ENCODE peak calls at places on chromosomes 2 and 18, in six cellular contexts. One of them, this sample, is unnamed. For H3K27me3 and H3K36me3, the result is how much of the 10 kb centered on the place peaks cover.

GRCh38 chr2:57962861-57963260 is 83.7 kb upstream of the VRK2 start:
- DNase-seq in adrenal gland: no peak
- DNase-seq in H7: no peak
- DNase-seq in aorta: no peak
- DNase-seq in K562: no peak
- DNase-seq in kidney epithelial cell: no peak
- DNase-seq in this sample: no peak

GRCh38 chr2:230941202-230942180 is 16.4 kb upstream of the GPR55 start:
- DNase-seq in adrenal gland: no peak
- DNase-seq in H7: peak
- DNase-seq in aorta: no peak
- DNase-seq in K562: no peak
- DNase-seq in kidney epithelial cell: no peak
- DNase-seq in this sample: no peak

GRCh38 chr2:161988589-161988988 is 85.4 kb downstream of the DPP4 start:
- DNase-seq in adrenal gland: no peak
- DNase-seq in H7: peak
- DNase-seq in aorta: no peak
- DNase-seq in K562: no peak
- DNase-seq in kidney epithelial cell: no peak
- DNase-seq in this sample: no peak

GRCh38 chr2:30605184-30605583 is 158.1 kb downstream of the LCLAT1 start:
- DNase-seq in adrenal gland: no peak
- DNase-seq in H7: no peak
- DNase-seq in aorta: no peak
- DNase-seq in K562: no peak
- DNase-seq in kidney epithelial cell: no peak
- DNase-seq in this sample: no peak

GRCh38 chr2:24360963-24361330 is 611 bp upstream of the ITSN2 start:
- DNase-seq in adrenal gland: peak
- DNase-seq in H7: peak
- DNase-seq in aorta: no peak
- DNase-seq in K562: no peak
- DNase-seq in kidney epithelial cell: no peak
- DNase-seq in this sample: no peak

GRCh38 chr2:19674051-19675002 is 227.5 kb downstream of the TTC32 start:
- DNase-seq in adrenal gland: no peak
- DNase-seq in H7: no peak
- DNase-seq in aorta: no peak
- DNase-seq in K562: no peak
- DNase-seq in kidney epithelial cell: no peak
- DNase-seq in this sample: no peak

GRCh38 chr2:98903064-98903355 is 33.0 kb downstream of the CRACDL start:
- DNase-seq in adrenal gland: no peak
- DNase-seq in H7: no peak
- DNase-seq in aorta: no peak
- DNase-seq in K562: no peak
- DNase-seq in kidney epithelial cell: no peak
- DNase-seq in this sample: no peak

GRCh38 chr2:142234701-142235100 is 103.9 kb upstream of the LRP1B start:
- DNase-seq in adrenal gland: no peak
- DNase-seq in H7: no peak
- DNase-seq in aorta: no peak
- DNase-seq in K562: no peak
- DNase-seq in kidney epithelial cell: no peak
- DNase-seq in this sample: no peak

GRCh38 chr2:219087371-219087770 is 26.6 kb upstream of the IHH start:
- DNase-seq in adrenal gland: no peak
- DNase-seq in H7: no peak
- DNase-seq in aorta: no peak
- DNase-seq in K562: no peak
- DNase-seq in kidney epithelial cell: no peak
- DNase-seq in this sample: no peak

GRCh38 chr2:181106789-181107418 is 126.5 kb downstream of the UBE2E3 start:
- DNase-seq in adrenal gland: no peak
- DNase-seq in H7: no peak
- DNase-seq in aorta: no peak
- DNase-seq in K562: no peak
- DNase-seq in kidney epithelial cell: peak
- DNase-seq in this sample: no peak

GRCh38 chr2:62319061-62319460 is 123.1 kb downstream of the B3GNT2 start:
- DNase-seq in adrenal gland: no peak
- DNase-seq in H7: no peak
- DNase-seq in aorta: no peak
- DNase-seq in K562: no peak
- DNase-seq in kidney epithelial cell: no peak
- DNase-seq in this sample: no peak

GRCh38 chr18:69557246-69557781 is 156.6 kb downstream of the DOK6 start:
- DNase-seq in adrenal gland: no peak
- DNase-seq in H7: peak
- DNase-seq in aorta: no peak
- DNase-seq in K562: no peak
- DNase-seq in kidney epithelial cell: no peak
- DNase-seq in this sample: no peak

GRCh38 chr2:100620481-100620880 is 57.7 kb downstream of the PDCL3 start:
- DNase-seq in adrenal gland: no peak
- DNase-seq in H7: no peak
- DNase-seq in aorta: no peak
- DNase-seq in K562: no peak
- DNase-seq in kidney epithelial cell: no peak
- DNase-seq in this sample: no peak

GRCh38 chr2:146837857-146838256 is 1007.0 kb upstream of the ACVR2A start:
- DNase-seq in adrenal gland: no peak
- DNase-seq in H7: no peak
- DNase-seq in aorta: no peak
- DNase-seq in K562: no peak
- DNase-seq in kidney epithelial cell: peak
- DNase-seq in this sample: no peak

GRCh38 chr2:108449410-108450200 is 599 bp downstream of the GCC2 start:
- DNase-seq in adrenal gland: no peak
- DNase-seq in H7: peak
- DNase-seq in aorta: no peak
- DNase-seq in K562: peak
- DNase-seq in kidney epithelial cell: no peak
- DNase-seq in this sample: peak

GRCh38 chr2:127419112-127419430 is 844 bp downstream of the PROC start:
- DNase-seq in adrenal gland: no peak
- DNase-seq in H7: no peak
- DNase-seq in aorta: no peak
- DNase-seq in K562: no peak
- DNase-seq in kidney epithelial cell: no peak
- DNase-seq in this sample: no peak

GRCh38 chr2:127418300-127419111 is at the start of gene PROC:
- DNase-seq in adrenal gland: no peak
- DNase-seq in H7: no peak
- DNase-seq in aorta: no peak
- DNase-seq in K562: no peak
- DNase-seq in kidney epithelial cell: no peak
- DNase-seq in this sample: no peak

GRCh38 chr2:127421116-127421800 is 3.0 kb downstream of the PROC start:
- DNase-seq in adrenal gland: no peak
- DNase-seq in H7: no peak
- DNase-seq in aorta: no peak
- DNase-seq in K562: no peak
- DNase-seq in kidney epithelial cell: no peak
- DNase-seq in this sample: no peak

GRCh38 chr2:127419448-127420038 is 1.3 kb downstream of the PROC start:
- DNase-seq in adrenal gland: no peak
- DNase-seq in H7: peak
- DNase-seq in aorta: no peak
- DNase-seq in K562: no peak
- DNase-seq in kidney epithelial cell: no peak
- DNase-seq in this sample: no peak

DNA sequence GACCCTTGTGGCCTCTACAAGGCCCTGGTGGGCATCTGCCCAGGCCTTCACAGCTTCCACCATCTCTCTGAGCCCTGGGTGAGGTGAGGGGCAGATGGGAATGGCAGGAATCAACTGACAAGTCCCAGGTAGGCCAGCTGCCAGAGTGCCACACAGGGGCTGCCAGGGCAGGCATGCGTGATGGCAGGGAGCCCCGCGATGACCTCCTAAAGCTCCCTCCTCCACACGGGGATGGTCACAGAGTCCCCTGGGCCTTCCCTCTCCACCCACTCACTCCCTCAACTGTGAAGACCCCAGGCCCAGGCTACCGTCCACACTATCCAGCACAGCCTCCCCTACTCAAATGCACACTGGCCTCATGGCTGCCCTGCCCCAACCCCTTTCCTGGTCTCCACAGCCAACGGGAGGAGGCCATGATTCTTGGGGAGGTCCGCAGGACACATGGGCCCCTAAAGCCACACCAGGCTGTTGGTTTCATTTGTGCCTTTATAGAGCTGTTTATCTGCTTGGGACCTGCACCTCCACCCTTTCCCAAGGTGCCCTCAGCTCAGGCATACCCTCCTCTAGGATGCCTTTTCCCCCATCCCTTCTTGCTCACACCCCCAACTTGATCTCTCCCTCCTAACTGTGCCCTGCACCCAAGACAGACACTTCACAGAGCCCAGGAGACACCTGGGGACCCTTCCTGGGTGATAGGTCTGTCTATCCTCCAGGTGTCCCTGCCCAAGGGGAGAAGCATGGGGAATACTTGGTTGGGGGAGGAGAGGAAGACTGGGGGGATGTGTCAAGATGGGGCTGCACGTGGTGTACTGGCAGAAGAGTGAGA is 2.0 kb downstream of the PROC start:
- DNase-seq in adrenal gland: no peak
- DNase-seq in H7: no peak
- DNase-seq in aorta: no peak
- DNase-seq in K562: no peak
- DNase-seq in kidney epithelial cell: no peak
- DNase-seq in this sample: no peak
- H3K27me3 ChIP-seq in adrenal gland: under half
- H3K27me3 ChIP-seq in H7: under half
- H3K27me3 ChIP-seq in aorta: under half
- H3K27me3 ChIP-seq in K562: under half
- H3K27me3 ChIP-seq in kidney epithelial cell: under half
- H3K27me3 ChIP-seq in this sample: under half

GRCh38 chr2:223532712-223533111 is 69.4 kb downstream of the SCG2 start:
- DNase-seq in adrenal gland: no peak
- DNase-seq in H7: no peak
- DNase-seq in aorta: no peak
- DNase-seq in K562: no peak
- DNase-seq in kidney epithelial cell: no peak
- DNase-seq in this sample: no peak
- H3K36me3 ChIP-seq in adrenal gland: under half
- H3K36me3 ChIP-seq in H7: under half
- H3K36me3 ChIP-seq in aorta: under half
- H3K36me3 ChIP-seq in K562: under half
- H3K36me3 ChIP-seq in kidney epithelial cell: under half
- H3K36me3 ChIP-seq in this sample: under half

DNA sequence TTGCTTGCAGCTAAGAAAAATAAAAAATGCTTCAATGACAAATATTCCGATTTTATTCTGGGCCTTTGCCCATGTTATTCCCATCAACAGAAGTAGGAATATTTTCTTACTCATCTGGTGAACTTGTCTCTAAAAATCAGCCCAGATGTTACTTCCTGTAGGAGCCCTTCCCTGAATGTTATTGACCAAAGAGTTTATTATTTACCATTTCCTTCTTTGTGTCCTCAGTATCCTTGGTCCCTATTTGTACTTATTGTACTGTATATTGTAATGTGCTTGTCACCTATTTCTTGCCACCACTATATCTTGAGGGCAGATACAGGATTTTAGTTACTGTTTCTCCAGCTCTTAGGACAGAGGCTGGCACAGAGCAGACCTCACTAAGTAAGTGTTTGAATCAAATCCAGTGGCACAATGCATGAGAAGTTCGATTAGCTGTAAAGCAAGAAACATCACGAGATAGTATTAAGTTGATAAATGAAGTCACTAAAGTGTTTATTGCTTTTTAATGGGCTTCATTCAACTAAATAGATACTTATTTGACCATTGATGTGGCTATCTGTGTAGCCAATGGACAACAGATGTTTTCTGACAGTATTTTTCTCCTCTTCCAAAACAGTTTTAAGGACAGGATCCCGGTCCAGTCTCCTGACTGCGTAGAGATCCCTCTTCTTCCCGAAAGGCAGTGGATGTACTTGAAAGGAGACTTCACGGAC is 109.1 kb downstream of the DDX1 start:
- DNase-seq in adrenal gland: no peak
- DNase-seq in H7: no peak
- DNase-seq in aorta: no peak
- DNase-seq in K562: no peak
- DNase-seq in kidney epithelial cell: no peak
- DNase-seq in this sample: no peak
- H3K27me3 ChIP-seq in adrenal gland: under half
- H3K27me3 ChIP-seq in H7: under half
- H3K27me3 ChIP-seq in aorta: under half
- H3K27me3 ChIP-seq in K562: under half
- H3K27me3 ChIP-seq in kidney epithelial cell: under half
- H3K27me3 ChIP-seq in this sample: under half

GRCh38 chr2:226251661-226252060 is 548.0 kb downstream of the IRS1 start:
- DNase-seq in adrenal gland: no peak
- DNase-seq in H7: no peak
- DNase-seq in aorta: no peak
- DNase-seq in K562: no peak
- DNase-seq in kidney epithelial cell: no peak
- DNase-seq in this sample: no peak

GRCh38 chr2:226256709-226257401 is 542.8 kb downstream of the IRS1 start:
- DNase-seq in adrenal gland: no peak
- DNase-seq in H7: no peak
- DNase-seq in aorta: no peak
- DNase-seq in K562: no peak
- DNase-seq in kidney epithelial cell: no peak
- DNase-seq in this sample: no peak

GRCh38 chr2:226256237-226256636 is 543.4 kb downstream of the IRS1 start:
- DNase-seq in adrenal gland: no peak
- DNase-seq in H7: no peak
- DNase-seq in aorta: no peak
- DNase-seq in K562: no peak
- DNase-seq in kidney epithelial cell: peak
- DNase-seq in this sample: no peak
- H3K36me3 ChIP-seq in adrenal gland: under half
- H3K36me3 ChIP-seq in H7: under half
- H3K36me3 ChIP-seq in aorta: under half
- H3K36me3 ChIP-seq in K562: under half
- H3K36me3 ChIP-seq in kidney epithelial cell: under half
- H3K36me3 ChIP-seq in this sample: under half